ENCODE peak calls at places on chromosomes 11 and 22, in five cellular contexts. S, X, M, E and T are unnamed samples.

GRCh38 chr11:63672934-63673539 is 1.9 kb upstream of the ATL3 start:
- DNase-seq in M (no peak), E (no peak), S (no peak), X (no peak), T (peak)

GRCh38 chr11:75434051-75434450 is 1.0 kb upstream of the KLHL35 start:
- DNase-seq in E (no peak), S (no peak), X (no peak), M (no peak), T (no peak)

GRCh38 chr11:69097263-69097662 is 48.5 kb downstream of the TPCN2 start:
- DNase-seq in S (no peak), M (no peak), E (no peak), X (no peak), T (no peak)

GRCh38 chr11:45832835-45833446 is 14.3 kb upstream of the CRY2 start:
- DNase-seq in E (no peak), X (no peak), S (no peak), M (no peak), T (no peak)

GRCh38 chr11:10021563-10021962 is 272.5 kb downstream of the SBF2 start:
- DNase-seq in X (no peak), E (no peak), S (no peak), M (no peak), T (no peak)

GRCh38 chr11:44036811-44037657 is 10.7 kb upstream of the ACCSL start:
- DNase-seq in E (peak), M (peak), S (peak), X (peak), T (peak)

GRCh38 chr11:116190861-116191260 is 581.9 kb downstream of the BUD13 start:
- DNase-seq in S (no peak), M (no peak), X (no peak), E (no peak), T (no peak)

GRCh38 chr11:107707128-107707760 is 4.6 kb downstream of the SLN start:
- DNase-seq in X (no peak), M (no peak), E (no peak), S (no peak), T (no peak)

GRCh38 chr11:50088231-50088630 is 55.6 kb downstream of the OR4C45 start:
- DNase-seq in X (no peak), S (no peak), E (no peak), M (no peak), T (no peak)

GRCh38 chr11:33801821-33802413 is 27.6 kb upstream of the FBXO3 start:
- DNase-seq in S (no peak), E (no peak), M (peak), X (no peak), T (no peak)

GRCh38 chr22:44807915-44808690 is 55.7 kb downstream of the ARHGAP8 start:
- DNase-seq in S (no peak), X (no peak), M (no peak), E (no peak), T (no peak)

GRCh38 chr11:132994038-132994502 is 538.2 kb downstream of the OPCML start:
- DNase-seq in S (no peak), X (no peak), E (no peak), M (no peak), T (no peak)

GRCh38 chr11:48103621-48104561 is 112.7 kb upstream of the OR4B1 start:
- DNase-seq in X (no peak), E (peak), M (no peak), S (no peak), T (no peak)

GRCh38 chr11:63670738-63671321 is 346 bp downstream of the ATL3 start:
- DNase-seq in E (peak), S (peak), M (no peak), X (no peak), T (no peak)

GRCh38 chr11:13955971-13956421 is 6.5 kb upstream of the SPON1 start:
- DNase-seq in S (peak), M (peak), E (peak), X (no peak), T (peak)

GRCh38 chr22:48849963-48850657 is 977.6 kb downstream of the BRD1 start:
- DNase-seq in E (no peak), M (no peak), X (no peak), S (no peak), T (no peak)

GRCh38 chr22:38868886-38869381 is 3.1 kb downstream of the CBX6 start:
- DNase-seq in M (peak), S (peak), E (peak), X (no peak), T (peak)

GRCh38 chr11:126328938-126329643 is 25.2 kb downstream of the DCPS start:
- DNase-seq in X (no peak), E (no peak), M (no peak), S (no peak), T (no peak)

GRCh38 chr22:46754110-46754799 is 8.2 kb upstream of the TBC1D22A start:
- DNase-seq in S (peak), X (peak), E (peak), M (peak), T (peak)

GRCh38 chr11:34213366-34213765 is 107.9 kb downstream of the NAT10 start:
- DNase-seq in X (no peak), M (no peak), E (no peak), S (no peak), T (no peak)

GRCh38 chr11:119759747-119760412 is 30.9 kb upstream of the NECTIN1 start:
- DNase-seq in M (no peak), X (no peak), E (no peak), S (no peak), T (no peak)

GRCh38 chr22:48535868-48536690 is 1291.6 kb downstream of the BRD1 start:
- DNase-seq in X (no peak), S (no peak), M (no peak), E (no peak), T (no peak)

GRCh38 chr11:69217276-69218105 is 61.8 kb downstream of the SMIM38 start:
- DNase-seq in M (no peak), X (no peak), E (no peak), S (no peak), T (no peak)

GRCh38 chr22:45205624-45205925 is 35.1 kb downstream of the KIAA0930 start:
- DNase-seq in E (no peak), X (no peak), M (no peak), S (no peak), T (no peak)

GRCh38 chr11:101176381-101176780 is 46.8 kb upstream of the PGR start:
- DNase-seq in E (no peak), S (no peak), X (no peak), M (no peak), T (no peak)

GRCh38 chr11:124977006-124977405 is 23.0 kb downstream of the CCDC15 start:
- DNase-seq in M (peak), E (peak), X (no peak), S (no peak), T (peak)

GRCh38 chr22:50620861-50621490 is 7.0 kb downstream of the ARSA start:
- DNase-seq in S (no peak), X (no peak), E (no peak), M (peak), T (no peak)

GRCh38 chr11:19576054-19576453 is 136.6 kb upstream of the NAV2 start:
- DNase-seq in S (no peak), X (no peak), E (no peak), M (peak), T (no peak)

GRCh38 chr11:59615637-59616395 is at the start of gene OSBP:
- DNase-seq in X (peak), E (peak), M (peak), S (peak), T (peak)
- TF ChIP-seq CTCF in X (peak), E (no peak), M (no peak), S (no peak), T (no peak)

GRCh38 chr22:21839765-21840140 is 27.7 kb downstream of the MAPK1 start:
- DNase-seq in X (no peak), M (no peak), E (no peak), S (no peak), T (no peak)

GRCh38 chr22:21840236-21840823 is 27.1 kb downstream of the MAPK1 start:
- DNase-seq in X (no peak), M (no peak), S (no peak), E (no peak), T (no peak)

GRCh38 chr22:21835378-21835777 is 32.1 kb downstream of the MAPK1 start:
- DNase-seq in M (no peak), X (no peak), E (no peak), S (no peak), T (no peak)

GRCh38 chr22:21834869-21835268 is 32.6 kb downstream of the MAPK1 start:
- DNase-seq in M (no peak), E (no peak), X (no peak), S (no peak), T (no peak)

GRCh38 chr22:21837184-21837979 is 30.1 kb downstream of the MAPK1 start:
- DNase-seq in S (peak), X (no peak), M (peak), E (peak), T (peak)
- H3K4me3 ChIP-seq in S (no peak), X (peak), M (no peak), E (no peak), T (no peak)

DNA sequence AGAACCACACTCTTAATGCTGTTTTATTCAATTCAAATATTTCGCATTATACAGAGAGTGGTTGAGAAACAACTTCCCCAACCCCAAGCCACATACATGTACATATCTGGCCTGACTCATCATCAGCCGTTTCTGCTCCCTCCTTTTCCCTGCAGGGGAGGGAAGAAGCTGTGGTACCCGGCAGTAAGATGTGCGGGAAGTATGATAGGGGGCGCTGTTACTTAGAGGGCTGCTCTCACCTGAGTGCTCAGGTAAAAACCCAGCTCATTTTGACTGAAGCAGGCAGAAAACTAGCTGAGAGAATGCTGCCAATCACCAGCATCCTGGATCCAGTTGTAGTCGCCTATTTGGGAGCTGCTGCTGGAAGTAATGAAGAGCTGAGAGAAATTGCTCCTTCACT is 85.6 kb downstream of the NELL1 start:
- DNase-seq in E (no peak), S (no peak), X (no peak), M (no peak), T (no peak)
- TF ChIP-seq CTCF in E (no peak), S (no peak), X (no peak), M (peak), T (no peak)

DNA sequence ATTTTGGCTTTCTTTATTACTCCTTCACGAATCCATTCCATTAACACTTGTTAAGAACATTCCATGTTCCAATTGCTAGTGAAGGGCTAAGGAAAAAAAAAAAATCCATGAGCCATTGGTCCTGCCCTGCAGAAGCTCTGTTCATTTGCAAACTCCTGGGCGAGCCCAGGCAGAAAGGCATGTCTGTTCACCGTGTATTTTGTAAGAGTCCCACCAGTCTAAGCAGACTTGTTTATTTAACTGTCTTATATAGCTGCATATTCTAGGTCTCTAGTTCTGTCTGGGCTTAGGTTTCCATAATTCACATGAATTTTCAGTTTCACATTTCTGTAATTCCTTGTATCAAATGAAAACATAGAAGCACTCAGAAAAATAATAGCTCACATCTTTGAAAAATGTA is 97.4 kb upstream of the POU2AF2 start:
- DNase-seq in S (no peak), X (no peak), M (peak), E (peak), T (peak)
- H3K4me3 ChIP-seq in S (no peak), X (no peak), M (no peak), E (no peak), T (no peak)

DNA sequence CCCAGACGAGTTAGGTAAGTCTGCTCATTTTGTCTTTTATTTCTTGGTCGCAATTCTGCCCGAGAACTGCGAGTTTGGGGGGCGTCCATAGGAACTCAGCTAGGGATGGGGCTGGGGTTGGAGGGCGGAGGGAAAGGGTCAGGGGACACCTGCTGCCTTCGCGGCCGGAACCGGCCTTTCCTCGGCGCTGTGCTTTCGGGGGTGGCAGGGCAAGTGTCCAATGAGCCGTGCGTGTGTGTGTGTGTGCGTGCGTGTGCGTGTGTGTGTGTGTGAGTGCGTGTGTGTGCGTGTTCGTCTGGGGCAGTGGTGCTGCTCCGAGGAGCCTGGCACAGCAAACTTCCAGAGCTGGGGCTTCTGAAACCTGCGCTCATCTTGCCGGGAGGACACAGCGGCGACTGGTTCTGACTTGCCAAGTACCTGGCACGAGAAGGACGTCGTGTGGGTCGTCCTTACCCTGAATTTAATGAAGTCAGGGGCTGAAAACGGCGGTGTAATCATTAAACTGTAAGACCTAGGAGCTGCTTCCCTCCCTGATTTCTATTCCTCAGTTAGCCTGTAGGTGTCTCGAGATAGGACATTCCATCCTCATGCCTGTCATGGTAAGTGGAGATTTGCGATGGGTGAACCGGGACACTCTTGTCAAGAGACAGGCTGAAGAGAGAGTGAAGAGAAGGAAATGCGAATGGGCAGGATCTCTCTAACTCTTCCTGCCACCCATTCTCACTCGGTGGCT is 27.0 kb upstream of the AMOTL1 start:
- DNase-seq in S (peak), X (no peak), E (peak), M (peak), T (peak)
- TF ChIP-seq CTCF in S (peak), X (peak), E (peak), M (peak), T (peak)

GRCh38 chr22:24801906-24802504 is 4.0 kb upstream of the SGSM1 start:
- DNase-seq in S (no peak), M (no peak), E (no peak), X (no peak), T (no peak)
- H3K4me3 ChIP-seq in S (no peak), M (no peak), E (no peak), X (no peak), T (no peak)